ENCODE peak calls at places on chromosome 20, in nine cellular contexts. One of them, this sample, is unnamed.

GRCh38 chr20:2465100-2465499 is 5.5 kb downstream of the SNRPB start:
- DNase-seq in SW480: no peak
- DNase-seq in sciatic nerve: no peak
- DNase-seq in H7: no peak
- DNase-seq in T-helper 22 cell: no peak
- DNase-seq in NCI-H1694 treated with DMSO at 0.1 percent for 48 hours: no peak
- DNase-seq in PC-9: no peak
- DNase-seq in mammary epithelial cell: no peak
- DNase-seq in IMR-90: no peak
- DNase-seq in this sample: no peak

GRCh38 chr20:60058869-60059268 is 100.6 kb downstream of the CDH26 start:
- DNase-seq in SW480: no peak
- DNase-seq in sciatic nerve: no peak
- DNase-seq in H7: no peak
- DNase-seq in T-helper 22 cell: no peak
- DNase-seq in NCI-H1694 treated with DMSO at 0.1 percent for 48 hours: no peak
- DNase-seq in PC-9: no peak
- DNase-seq in mammary epithelial cell: no peak
- DNase-seq in IMR-90: no peak
- DNase-seq in this sample: no peak

GRCh38 chr20:2745060-2745910 is 52.7 kb downstream of the EBF4 start:
- DNase-seq in SW480: no peak
- DNase-seq in sciatic nerve: no peak
- DNase-seq in H7: peak
- DNase-seq in T-helper 22 cell: no peak
- DNase-seq in NCI-H1694 treated with DMSO at 0.1 percent for 48 hours: no peak
- DNase-seq in PC-9: no peak
- DNase-seq in mammary epithelial cell: no peak
- DNase-seq in IMR-90: no peak
- DNase-seq in this sample: no peak

GRCh38 chr20:6784767-6785166 is 17.3 kb downstream of the BMP2 start:
- DNase-seq in SW480: no peak
- DNase-seq in sciatic nerve: no peak
- DNase-seq in H7: no peak
- DNase-seq in T-helper 22 cell: no peak
- DNase-seq in NCI-H1694 treated with DMSO at 0.1 percent for 48 hours: no peak
- DNase-seq in PC-9: no peak
- DNase-seq in mammary epithelial cell: no peak
- DNase-seq in IMR-90: no peak
- DNase-seq in this sample: no peak

GRCh38 chr20:13231031-13231752 is 10.1 kb downstream of the ISM1 start:
- DNase-seq in SW480: peak
- DNase-seq in sciatic nerve: no peak
- DNase-seq in H7: peak
- DNase-seq in T-helper 22 cell: no peak
- DNase-seq in NCI-H1694 treated with DMSO at 0.1 percent for 48 hours: no peak
- DNase-seq in PC-9: no peak
- DNase-seq in mammary epithelial cell: peak
- DNase-seq in IMR-90: peak
- DNase-seq in this sample: peak

GRCh38 chr20:9269280-9269971 is 200.5 kb downstream of the PLCB4 start:
- DNase-seq in SW480: no peak
- DNase-seq in sciatic nerve: no peak
- DNase-seq in H7: no peak
- DNase-seq in T-helper 22 cell: no peak
- DNase-seq in NCI-H1694 treated with DMSO at 0.1 percent for 48 hours: no peak
- DNase-seq in PC-9: no peak
- DNase-seq in mammary epithelial cell: no peak
- DNase-seq in IMR-90: peak
- DNase-seq in this sample: no peak

GRCh38 chr20:20454850-20455627 is 87.1 kb downstream of the INSM1 start:
- DNase-seq in SW480: no peak
- DNase-seq in sciatic nerve: no peak
- DNase-seq in H7: no peak
- DNase-seq in T-helper 22 cell: no peak
- DNase-seq in NCI-H1694 treated with DMSO at 0.1 percent for 48 hours: peak
- DNase-seq in PC-9: no peak
- DNase-seq in mammary epithelial cell: no peak
- DNase-seq in IMR-90: no peak
- DNase-seq in this sample: no peak

GRCh38 chr20:34643919-34644318 is 33.0 kb downstream of the PIGU start:
- DNase-seq in SW480: no peak
- DNase-seq in sciatic nerve: no peak
- DNase-seq in H7: no peak
- DNase-seq in T-helper 22 cell: no peak
- DNase-seq in NCI-H1694 treated with DMSO at 0.1 percent for 48 hours: no peak
- DNase-seq in PC-9: no peak
- DNase-seq in mammary epithelial cell: peak
- DNase-seq in IMR-90: peak
- DNase-seq in this sample: no peak

GRCh38 chr20:62405108-62405980 is 1.7 kb downstream of the CABLES2 start:
- DNase-seq in SW480: no peak
- DNase-seq in sciatic nerve: no peak
- DNase-seq in H7: peak
- DNase-seq in T-helper 22 cell: no peak
- DNase-seq in NCI-H1694 treated with DMSO at 0.1 percent for 48 hours: no peak
- DNase-seq in PC-9: peak
- DNase-seq in mammary epithelial cell: peak
- DNase-seq in IMR-90: peak
- DNase-seq in this sample: peak

GRCh38 chr20:59663513-59663890 is 59.2 kb downstream of the PHACTR3 start:
- DNase-seq in SW480: no peak
- DNase-seq in sciatic nerve: no peak
- DNase-seq in H7: no peak
- DNase-seq in T-helper 22 cell: no peak
- DNase-seq in NCI-H1694 treated with DMSO at 0.1 percent for 48 hours: no peak
- DNase-seq in PC-9: no peak
- DNase-seq in mammary epithelial cell: no peak
- DNase-seq in IMR-90: no peak
- DNase-seq in this sample: no peak

GRCh38 chr20:63067721-63068560 is 61.2 kb upstream of the BHLHE23 start:
- DNase-seq in SW480: no peak
- DNase-seq in sciatic nerve: no peak
- DNase-seq in H7: no peak
- DNase-seq in T-helper 22 cell: no peak
- DNase-seq in NCI-H1694 treated with DMSO at 0.1 percent for 48 hours: no peak
- DNase-seq in PC-9: no peak
- DNase-seq in mammary epithelial cell: no peak
- DNase-seq in IMR-90: no peak
- DNase-seq in this sample: no peak

GRCh38 chr20:34880095-34880680 is 3.8 kb downstream of the ACSS2 start:
- DNase-seq in SW480: no peak
- DNase-seq in sciatic nerve: no peak
- DNase-seq in H7: no peak
- DNase-seq in T-helper 22 cell: no peak
- DNase-seq in NCI-H1694 treated with DMSO at 0.1 percent for 48 hours: no peak
- DNase-seq in PC-9: no peak
- DNase-seq in mammary epithelial cell: no peak
- DNase-seq in IMR-90: no peak
- DNase-seq in this sample: no peak

GRCh38 chr20:2333821-2334220 is 38.0 kb downstream of the TGM3 start:
- DNase-seq in SW480: no peak
- DNase-seq in sciatic nerve: no peak
- DNase-seq in H7: no peak
- DNase-seq in T-helper 22 cell: no peak
- DNase-seq in NCI-H1694 treated with DMSO at 0.1 percent for 48 hours: no peak
- DNase-seq in PC-9: no peak
- DNase-seq in mammary epithelial cell: no peak
- DNase-seq in IMR-90: no peak
- DNase-seq in this sample: no peak

GRCh38 chr20:10795286-10796026 is 121.7 kb upstream of the JAG1 start:
- DNase-seq in SW480: no peak
- DNase-seq in sciatic nerve: no peak
- DNase-seq in H7: no peak
- DNase-seq in T-helper 22 cell: no peak
- DNase-seq in NCI-H1694 treated with DMSO at 0.1 percent for 48 hours: no peak
- DNase-seq in PC-9: no peak
- DNase-seq in mammary epithelial cell: no peak
- DNase-seq in IMR-90: no peak
- DNase-seq in this sample: no peak

GRCh38 chr20:2798814-2799213 is 1.6 kb downstream of the CPXM1 start:
- DNase-seq in SW480: peak
- DNase-seq in sciatic nerve: no peak
- DNase-seq in H7: peak
- DNase-seq in T-helper 22 cell: no peak
- DNase-seq in NCI-H1694 treated with DMSO at 0.1 percent for 48 hours: no peak
- DNase-seq in PC-9: peak
- DNase-seq in mammary epithelial cell: no peak
- DNase-seq in IMR-90: peak
- DNase-seq in this sample: no peak

GRCh38 chr20:46757754-46758678 is 48.6 kb downstream of the SLC2A10 start:
- DNase-seq in SW480: peak
- DNase-seq in sciatic nerve: peak
- DNase-seq in H7: peak
- DNase-seq in T-helper 22 cell: no peak
- DNase-seq in NCI-H1694 treated with DMSO at 0.1 percent for 48 hours: peak
- DNase-seq in PC-9: peak
- DNase-seq in mammary epithelial cell: peak
- DNase-seq in IMR-90: peak
- DNase-seq in this sample: peak